ENCODE peak calls at places on chromosomes 13 and 19, in ten cellular contexts. W, X, B, S, V, O, H, Z, E and P are unnamed samples. For H3K4me1, the result is how much of the 10 kb centered on the place peaks cover.

GRCh38 chr13:33510350-33510749 is 224.8 kb upstream of the STARD13 start:
- DNase-seq in W (no peak), X (no peak), B (no peak), S (no peak), V (no peak), O (no peak), H (no peak), Z (no peak), E (no peak), P (no peak)

GRCh38 chr19:10726268-10726667 is 8.4 kb downstream of the DNM2 start:
- DNase-seq in W (no peak), X (no peak), B (peak), S (no peak), V (no peak), O (no peak), H (no peak), Z (no peak), E (no peak), P (no peak)

GRCh38 chr19:7787141-7787540 is 24.1 kb downstream of the CLEC4M start:
- DNase-seq in W (no peak), X (no peak), B (no peak), S (peak), V (no peak), O (no peak), H (no peak), Z (no peak), E (no peak), P (no peak)

GRCh38 chr19:14002571-14003278 is 3.4 kb downstream of the RFX1 start:
- DNase-seq in W (no peak), X (no peak), B (no peak), S (no peak), V (no peak), O (no peak), H (peak), Z (no peak), E (peak), P (no peak)

GRCh38 chr13:50589139-50589538 is 254.4 kb downstream of the DLEU7 start:
- DNase-seq in W (no peak), X (no peak), B (no peak), S (peak), V (no peak), O (no peak), H (no peak), Z (no peak), E (peak), P (no peak)

GRCh38 chr19:35788205-35788960 is 13.0 kb downstream of the ARHGAP33 start:
- DNase-seq in W (no peak), X (no peak), B (no peak), S (no peak), V (no peak), O (no peak), H (no peak), Z (no peak), E (no peak), P (no peak)

GRCh38 chr13:82118589-82118988 is 1763.7 kb downstream of the SLITRK1 start:
- DNase-seq in W (no peak), X (no peak), B (no peak), S (no peak), V (no peak), O (no peak), H (no peak), Z (no peak), E (no peak), P (no peak)

GRCh38 chr13:19069684-19070397 is 111.8 kb downstream of the TUBA3C start:
- DNase-seq in W (no peak), X (no peak), B (no peak), S (no peak), V (no peak), O (no peak), H (no peak), Z (no peak), E (no peak), P (no peak)

GRCh38 chr19:30425885-30426838 is 54.0 kb downstream of the ZNF536 start:
- DNase-seq in W (no peak), X (no peak), B (no peak), S (no peak), V (no peak), O (no peak), H (no peak), Z (no peak), E (no peak), P (no peak)

GRCh38 chr13:21813844-21814243 is 143.0 kb downstream of the FGF9 start:
- DNase-seq in W (no peak), X (no peak), B (no peak), S (no peak), V (no peak), O (no peak), H (no peak), Z (no peak), E (no peak), P (no peak)

GRCh38 chr13:28636677-28637317 is 22.1 kb upstream of the POMP start:
- DNase-seq in W (peak), X (peak), B (peak), S (peak), V (peak), O (peak), H (peak), Z (peak), E (peak), P (peak)

GRCh38 chr19:42023121-42023942 is 29.3 kb upstream of the ATP1A3 start:
- DNase-seq in W (no peak), X (no peak), B (no peak), S (no peak), V (peak), O (no peak), H (no peak), Z (peak), E (no peak), P (no peak)

GRCh38 chr13:107284168-107284567 is 716.2 kb upstream of the ARGLU1 start:
- DNase-seq in W (no peak), X (no peak), B (no peak), S (no peak), V (no peak), O (no peak), H (no peak), Z (no peak), E (no peak), P (no peak)

GRCh38 chr19:41546386-41546789 is 29.6 kb upstream of the CEACAM21 start:
- DNase-seq in W (peak), X (no peak), B (no peak), S (peak), V (no peak), O (no peak), H (no peak), Z (no peak), E (no peak), P (no peak)

GRCh38 chr13:27923794-27924528 is 4.2 kb downstream of the PDX1 start:
- DNase-seq in W (no peak), X (no peak), B (no peak), S (no peak), V (no peak), O (no peak), H (no peak), Z (no peak), E (no peak), P (no peak)

GRCh38 chr19:3593156-3593555 is 7.9 kb downstream of the GIPC3 start:
- DNase-seq in W (no peak), X (no peak), B (no peak), S (no peak), V (no peak), O (no peak), H (no peak), Z (no peak), E (no peak), P (no peak)

GRCh38 chr13:50589651-50590054 is 253.8 kb downstream of the DLEU7 start:
- DNase-seq in W (no peak), X (peak), B (no peak), S (peak), V (peak), O (no peak), H (no peak), Z (no peak), E (no peak), P (no peak)

GRCh38 chr19:19866599-19867248 is 1.0 kb downstream of the ZNF253 start:
- DNase-seq in W (no peak), X (no peak), B (no peak), S (peak), V (no peak), O (no peak), H (peak), Z (no peak), E (peak), P (no peak)

GRCh38 chr19:35708391-35708790 is 4.0 kb downstream of the ZBTB32 start:
- DNase-seq in W (no peak), X (no peak), B (no peak), S (no peak), V (no peak), O (no peak), H (no peak), Z (no peak), E (no peak), P (no peak)

GRCh38 chr19:8615022-8615421 is 4.5 kb upstream of the ADAMTS10 start:
- DNase-seq in W (no peak), X (no peak), B (no peak), S (no peak), V (no peak), O (no peak), H (no peak), Z (no peak), E (no peak), P (no peak)

GRCh38 chr19:49073514-49074378 is 1.2 kb upstream of the KCNA7 start:
- DNase-seq in W (no peak), X (no peak), B (no peak), S (no peak), V (peak), O (no peak), H (no peak), Z (peak), E (no peak), P (no peak)

GRCh38 chr13:77345150-77345780 is 18.4 kb upstream of the MYCBP2 start:
- DNase-seq in W (no peak), X (no peak), B (no peak), S (no peak), V (no peak), O (no peak), H (no peak), Z (no peak), E (no peak), P (no peak)

GRCh38 chr13:35953537-35954206 is 177.5 kb downstream of the DCLK1 start:
- DNase-seq in W (peak), X (peak), B (peak), S (peak), V (peak), O (no peak), H (no peak), Z (peak), E (peak), P (peak)

GRCh38 chr13:22061806-22062391 is 391.0 kb downstream of the FGF9 start:
- DNase-seq in W (no peak), X (no peak), B (no peak), S (no peak), V (no peak), O (no peak), H (peak), Z (no peak), E (no peak), P (no peak)

GRCh38 chr13:112928958-112929777 is 39.8 kb upstream of the MCF2L start:
- DNase-seq in W (peak), X (no peak), B (no peak), S (peak), V (no peak), O (peak), H (no peak), Z (no peak), E (no peak), P (no peak)

GRCh38 chr13:22079961-22080360 is 409.1 kb downstream of the FGF9 start:
- DNase-seq in W (no peak), X (no peak), B (no peak), S (no peak), V (no peak), O (no peak), H (no peak), Z (no peak), E (no peak), P (no peak)

GRCh38 chr13:44809152-44809551 is 180.1 kb downstream of the NUFIP1 start:
- DNase-seq in W (no peak), X (no peak), B (no peak), S (no peak), V (no peak), O (no peak), H (no peak), Z (no peak), E (peak), P (no peak)

GRCh38 chr19:55096061-55096701 is 20.5 kb downstream of the EPS8L1 start:
- DNase-seq in W (no peak), X (no peak), B (no peak), S (no peak), V (no peak), O (no peak), H (no peak), Z (no peak), E (no peak), P (no peak)

GRCh38 chr19:14070268-14071050 is 2.1 kb upstream of the MISP3 start:
- DNase-seq in W (no peak), X (no peak), B (no peak), S (no peak), V (no peak), O (no peak), H (no peak), Z (no peak), E (no peak), P (no peak)

GRCh38 chr19:50205681-50206138 is 2.3 kb downstream of the MYH14 start:
- DNase-seq in W (no peak), X (no peak), B (peak), S (no peak), V (no peak), O (peak), H (no peak), Z (no peak), E (peak), P (peak)

GRCh38 chr13:107866007-107866665 is 349.2 kb downstream of the LIG4 start:
- DNase-seq in W (no peak), X (no peak), B (no peak), S (no peak), V (peak), O (no peak), H (no peak), Z (no peak), E (peak), P (no peak)

GRCh38 chr13:45209229-45209628 is 8.4 kb upstream of the KCTD4 start:
- DNase-seq in W (no peak), X (no peak), B (no peak), S (no peak), V (peak), O (no peak), H (no peak), Z (no peak), E (no peak), P (no peak)

GRCh38 chr13:82298110-82298509 is 1584.2 kb downstream of the SLITRK1 start:
- DNase-seq in W (no peak), X (no peak), B (no peak), S (no peak), V (no peak), O (no peak), H (no peak), Z (no peak), E (no peak), P (no peak)

GRCh38 chr13:114042066-114042815 is 68.4 kb upstream of the C13orf46 start:
- DNase-seq in W (no peak), X (no peak), B (no peak), S (no peak), V (no peak), O (no peak), H (no peak), Z (no peak), E (no peak), P (no peak)

GRCh38 chr13:114045113-114045735 is 71.3 kb upstream of the C13orf46 start:
- DNase-seq in W (no peak), X (no peak), B (no peak), S (no peak), V (no peak), O (no peak), H (no peak), Z (no peak), E (no peak), P (no peak)

GRCh38 chr13:114044486-114044885 is 70.6 kb upstream of the C13orf46 start:
- DNase-seq in W (no peak), X (peak), B (no peak), S (no peak), V (peak), O (no peak), H (no peak), Z (no peak), E (no peak), P (peak)

GRCh38 chr13:114041493-114041892 is 67.6 kb upstream of the C13orf46 start:
- DNase-seq in W (no peak), X (no peak), B (no peak), S (no peak), V (no peak), O (no peak), H (no peak), Z (no peak), E (no peak), P (no peak)

GRCh38 chr13:114043421-114044053 is 69.7 kb upstream of the C13orf46 start:
- DNase-seq in W (peak), X (peak), B (peak), S (peak), V (peak), O (no peak), H (no peak), Z (no peak), E (no peak), P (peak)
- TF ChIP-seq CTCF in W (no peak), X (peak), B (no peak), S (no peak), V (peak), O (no peak), H (peak), Z (no peak), E (no peak), P (no peak)

GRCh38 chr19:5024282-5024681 is 55.4 kb downstream of the KDM4B start:
- DNase-seq in W (no peak), X (no peak), B (no peak), S (no peak), V (no peak), O (no peak), H (no peak), Z (no peak), E (no peak), P (no peak)
- TF ChIP-seq POLR2A in W (no peak), X (no peak), B (no peak), S (no peak), V (no peak), O (no peak), H (no peak), Z (no peak), E (no peak), P (no peak)

GRCh38 chr19:2215281-2215751 is 20.8 kb downstream of the PLEKHJ1 start:
- DNase-seq in W (no peak), X (no peak), B (no peak), S (no peak), V (no peak), O (no peak), H (no peak), Z (no peak), E (no peak), P (no peak)
- H3K4me1 ChIP-seq in W (under half), X (under half), B (under half), S (under half), V (under half), O (under half), H (under half), Z (under half), E (under half), P (under half)

GRCh38 chr13:49240017-49240416 is 7.7 kb upstream of the CDADC1 start:
- DNase-seq in W (no peak), X (no peak), B (no peak), S (peak), V (peak), O (no peak), H (no peak), Z (peak), E (no peak), P (no peak)
- TF ChIP-seq CTCF in W (no peak), X (peak), B (no peak), S (peak), V (peak), O (peak), H (peak), Z (peak), E (peak), P (no peak)

GRCh38 chr13:20566917-20567755 is at the start of gene IFT88:
- DNase-seq in W (peak), X (peak), B (peak), S (peak), V (peak), O (peak), H (peak), Z (peak), E (peak), P (peak)
- TF ChIP-seq POLR2A in W (no peak), X (peak), B (no peak), S (peak), V (peak), O (peak), H (peak), Z (peak), E (peak), P (no peak)

GRCh38 chr19:40419066-40419612 is 6.0 kb upstream of the PRX start:
- DNase-seq in W (no peak), X (no peak), B (no peak), S (no peak), V (no peak), O (no peak), H (no peak), Z (no peak), E (no peak), P (no peak)

GRCh38 chr19:40418040-40418439 is 4.9 kb upstream of the PRX start:
- DNase-seq in W (no peak), X (no peak), B (no peak), S (no peak), V (no peak), O (no peak), H (no peak), Z (no peak), E (no peak), P (no peak)

GRCh38 chr19:40416918-40417713 is 3.9 kb upstream of the PRX start:
- DNase-seq in W (peak), X (no peak), B (peak), S (peak), V (peak), O (peak), H (no peak), Z (no peak), E (no peak), P (peak)

GRCh38 chr19:40415799-40416198 is 2.6 kb upstream of the PRX start:
- DNase-seq in W (no peak), X (no peak), B (no peak), S (no peak), V (no peak), O (no peak), H (no peak), Z (no peak), E (no peak), P (no peak)

DNA sequence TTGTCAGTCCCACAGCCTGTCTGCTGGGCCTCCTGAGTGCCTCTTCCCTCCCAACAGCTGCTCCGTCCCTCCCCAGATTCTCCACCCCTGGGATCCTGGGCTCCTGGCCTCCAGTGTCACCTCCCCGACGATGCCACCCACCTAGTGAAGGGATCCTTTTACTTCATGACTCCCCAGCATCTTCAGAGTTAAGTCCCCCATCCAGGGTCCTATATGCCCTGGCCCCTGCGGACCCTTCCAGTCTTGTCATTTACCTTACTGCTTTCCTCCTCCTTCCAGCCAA is 4.5 kb upstream of the PRX start:
- DNase-seq in W (no peak), X (no peak), B (no peak), S (no peak), V (no peak), O (no peak), H (no peak), Z (no peak), E (no peak), P (no peak)
- H3K4me1 ChIP-seq in W (under half), X (under half), B (under half), S (under half), V (under half), O (under half), H (under half), Z (under half), E (under half), P (under half)

GRCh38 chr19:27745978-27746542 is 1466.9 kb downstream of the UQCRFS1 start:
- DNase-seq in W (no peak), X (no peak), B (peak), S (no peak), V (no peak), O (no peak), H (no peak), Z (no peak), E (no peak), P (peak)

GRCh38 chr19:27750697-27751391 is 1462.1 kb downstream of the UQCRFS1 start:
- DNase-seq in W (no peak), X (peak), B (peak), S (no peak), V (no peak), O (no peak), H (no peak), Z (no peak), E (no peak), P (no peak)

GRCh38 chr19:27748551-27749152 is 1464.3 kb downstream of the UQCRFS1 start:
- DNase-seq in W (no peak), X (no peak), B (peak), S (no peak), V (no peak), O (no peak), H (no peak), Z (no peak), E (no peak), P (no peak)

GRCh38 chr19:27744926-27745844 is 1467.8 kb downstream of the UQCRFS1 start:
- DNase-seq in W (no peak), X (no peak), B (peak), S (no peak), V (no peak), O (no peak), H (no peak), Z (no peak), E (no peak), P (no peak)

GRCh38 chr19:27746691-27747380 is 1466.1 kb downstream of the UQCRFS1 start:
- DNase-seq in W (peak), X (no peak), B (peak), S (no peak), V (peak), O (peak), H (no peak), Z (no peak), E (peak), P (peak)
- TF ChIP-seq CTCF in W (peak), X (no peak), B (no peak), S (no peak), V (no peak), O (no peak), H (no peak), Z (peak), E (no peak), P (no peak)